ENCODE peak calls at places on chromosomes 1 and 21, in seven cellular contexts. One of them, this sample, is unnamed.

GRCh38 chr1:151612506-151613274 is 840 bp downstream of the SNX27 start:
- DNase-seq in sigmoid colon: no peak
- DNase-seq in ovary: peak; percentile 72
- DNase-seq in suprapubic skin: no peak
- DNase-seq in tibial nerve: no peak
- DNase-seq in HepG2: no peak
- DNase-seq in stomach: no peak
- DNase-seq in this sample: peak; percentile 42

GRCh38 chr1:25568090-25568833 is 24.9 kb downstream of the LDLRAP1 start:
- DNase-seq in sigmoid colon: peak; percentile 83
- DNase-seq in ovary: peak; percentile 55
- DNase-seq in suprapubic skin: no peak
- DNase-seq in tibial nerve: peak; percentile 47
- DNase-seq in HepG2: no peak
- DNase-seq in stomach: peak; percentile 43
- DNase-seq in this sample: no peak

GRCh38 chr21:34126269-34126668 is 52.9 kb downstream of the MRPS6 start:
- DNase-seq in sigmoid colon: peak; percentile 82
- DNase-seq in ovary: no peak
- DNase-seq in suprapubic skin: no peak
- DNase-seq in tibial nerve: no peak
- DNase-seq in HepG2: no peak
- DNase-seq in stomach: no peak
- DNase-seq in this sample: no peak

GRCh38 chr1:16082283-16083038 is 9.0 kb upstream of the FAM131C start:
- DNase-seq in sigmoid colon: no peak
- DNase-seq in ovary: peak; percentile 66
- DNase-seq in suprapubic skin: no peak
- DNase-seq in tibial nerve: peak; percentile 44
- DNase-seq in HepG2: peak; percentile 53
- DNase-seq in stomach: peak; percentile 83
- DNase-seq in this sample: peak; percentile 61

GRCh38 chr1:167247754-167248153 is 27.1 kb downstream of the POU2F1 start:
- DNase-seq in sigmoid colon: no peak
- DNase-seq in ovary: no peak
- DNase-seq in suprapubic skin: no peak
- DNase-seq in tibial nerve: no peak
- DNase-seq in HepG2: no peak
- DNase-seq in stomach: no peak
- DNase-seq in this sample: no peak

GRCh38 chr1:157369808-157370521 is 182.3 kb downstream of the FCRL5 start:
- DNase-seq in sigmoid colon: no peak
- DNase-seq in ovary: no peak
- DNase-seq in suprapubic skin: no peak
- DNase-seq in tibial nerve: no peak
- DNase-seq in HepG2: peak; percentile 52
- DNase-seq in stomach: peak; percentile 39
- DNase-seq in this sample: peak; percentile 37

GRCh38 chr1:241675983-241676382 is 23.9 kb downstream of the WDR64 start:
- DNase-seq in sigmoid colon: no peak
- DNase-seq in ovary: no peak
- DNase-seq in suprapubic skin: no peak
- DNase-seq in tibial nerve: no peak
- DNase-seq in HepG2: no peak
- DNase-seq in stomach: no peak
- DNase-seq in this sample: no peak

GRCh38 chr1:8831329-8831728 is 13.9 kb upstream of the RERE start:
- DNase-seq in sigmoid colon: no peak
- DNase-seq in ovary: no peak
- DNase-seq in suprapubic skin: no peak
- DNase-seq in tibial nerve: no peak
- DNase-seq in HepG2: no peak
- DNase-seq in stomach: no peak
- DNase-seq in this sample: no peak

GRCh38 chr1:157073944-157074685 is 25.5 kb downstream of the ETV3L start:
- DNase-seq in sigmoid colon: peak; percentile 84
- DNase-seq in ovary: peak; percentile 78
- DNase-seq in suprapubic skin: no peak
- DNase-seq in tibial nerve: peak; percentile 37
- DNase-seq in HepG2: peak; percentile 73
- DNase-seq in stomach: peak; percentile 77
- DNase-seq in this sample: peak; percentile 76

GRCh38 chr1:216238844-216239243 is 184.4 kb downstream of the USH2A start:
- DNase-seq in sigmoid colon: no peak
- DNase-seq in ovary: no peak
- DNase-seq in suprapubic skin: no peak
- DNase-seq in tibial nerve: no peak
- DNase-seq in HepG2: no peak
- DNase-seq in stomach: no peak
- DNase-seq in this sample: no peak

GRCh38 chr1:108832929-108833328 is 24.0 kb downstream of the AKNAD1 start:
- DNase-seq in sigmoid colon: no peak
- DNase-seq in ovary: no peak
- DNase-seq in suprapubic skin: no peak
- DNase-seq in tibial nerve: no peak
- DNase-seq in HepG2: no peak
- DNase-seq in stomach: no peak
- DNase-seq in this sample: no peak

GRCh38 chr1:219806642-219807041 is 121.7 kb downstream of the SLC30A10 start:
- DNase-seq in sigmoid colon: no peak
- DNase-seq in ovary: no peak
- DNase-seq in suprapubic skin: no peak
- DNase-seq in tibial nerve: no peak
- DNase-seq in HepG2: no peak
- DNase-seq in stomach: no peak
- DNase-seq in this sample: no peak

GRCh38 chr21:45365608-45366241 is 39.2 kb upstream of the COL18A1 start:
- DNase-seq in sigmoid colon: no peak
- DNase-seq in ovary: peak; percentile 53
- DNase-seq in suprapubic skin: no peak
- DNase-seq in tibial nerve: no peak
- DNase-seq in HepG2: peak; percentile 92
- DNase-seq in stomach: no peak
- DNase-seq in this sample: no peak
- H3K4me1 ChIP-seq in sigmoid colon: peaks cover 32% of the 10 kb centered on the region
- H3K4me1 ChIP-seq in ovary: peaks cover 32% of the 10 kb centered on the region
- H3K4me1 ChIP-seq in suprapubic skin: peaks cover 27% of the 10 kb centered on the region
- H3K4me1 ChIP-seq in tibial nerve: peaks cover 13% of the 10 kb centered on the region
- H3K4me1 ChIP-seq in HepG2: peaks cover 76% of the 10 kb centered on the region
- H3K4me1 ChIP-seq in stomach: peaks cover 28% of the 10 kb centered on the region
- H3K4me1 ChIP-seq in this sample: peaks cover 9% of the 10 kb centered on the region

GRCh38 chr1:23790696-23791433 is at the start of gene LYPLA2:
- DNase-seq in sigmoid colon: peak; percentile 97
- DNase-seq in ovary: peak; percentile 96
- DNase-seq in suprapubic skin: peak; percentile 97
- DNase-seq in tibial nerve: peak; percentile 87
- DNase-seq in HepG2: peak; percentile 85
- DNase-seq in stomach: peak; percentile 96
- DNase-seq in this sample: peak; percentile 97
- TF ChIP-seq EP300 in sigmoid colon: no peak
- TF ChIP-seq EP300 in ovary: no peak
- TF ChIP-seq EP300 in suprapubic skin: no peak
- TF ChIP-seq EP300 in tibial nerve: peak; percentile 88
- TF ChIP-seq EP300 in HepG2: no peak
- TF ChIP-seq EP300 in stomach: no peak
- TF ChIP-seq EP300 in this sample: no peak

GRCh38 chr1:6957341-6957740 is 172.1 kb downstream of the CAMTA1 start:
- DNase-seq in sigmoid colon: no peak
- DNase-seq in ovary: no peak
- DNase-seq in suprapubic skin: no peak
- DNase-seq in tibial nerve: no peak
- DNase-seq in HepG2: no peak
- DNase-seq in stomach: no peak
- DNase-seq in this sample: no peak

GRCh38 chr1:6960291-6960758 is 175.1 kb downstream of the CAMTA1 start:
- DNase-seq in sigmoid colon: no peak
- DNase-seq in ovary: peak; percentile 66
- DNase-seq in suprapubic skin: no peak
- DNase-seq in tibial nerve: no peak
- DNase-seq in HepG2: no peak
- DNase-seq in stomach: no peak
- DNase-seq in this sample: no peak

GRCh38 chr1:6958407-6958806 is 173.2 kb downstream of the CAMTA1 start:
- DNase-seq in sigmoid colon: no peak
- DNase-seq in ovary: peak; percentile 67
- DNase-seq in suprapubic skin: no peak
- DNase-seq in tibial nerve: no peak
- DNase-seq in HepG2: no peak
- DNase-seq in stomach: no peak
- DNase-seq in this sample: no peak

GRCh38 chr1:6961289-6961688 is 176.0 kb downstream of the CAMTA1 start:
- DNase-seq in sigmoid colon: no peak
- DNase-seq in ovary: no peak
- DNase-seq in suprapubic skin: no peak
- DNase-seq in tibial nerve: no peak
- DNase-seq in HepG2: no peak
- DNase-seq in stomach: no peak
- DNase-seq in this sample: peak; percentile 63

DNA sequence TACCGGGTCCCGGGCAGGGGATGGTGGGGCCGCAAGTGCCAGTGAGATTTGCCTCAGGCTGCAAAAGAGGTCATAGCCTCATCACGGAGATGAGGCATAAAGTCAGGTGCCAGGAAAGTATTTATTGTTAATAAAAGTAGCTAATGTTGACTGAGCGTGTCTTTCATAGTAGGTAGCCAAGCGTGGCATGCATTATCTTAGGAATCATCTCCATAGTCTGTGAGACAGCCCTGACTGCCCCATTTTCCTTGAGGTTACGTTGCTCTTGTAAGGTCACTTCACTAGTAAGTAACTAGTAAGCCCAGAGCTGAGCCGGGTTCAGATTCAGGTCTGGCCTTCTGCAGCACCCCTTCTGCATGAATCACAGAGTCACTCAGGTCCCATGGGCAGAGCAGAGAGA is 174.2 kb downstream of the CAMTA1 start:
- DNase-seq in sigmoid colon: no peak
- DNase-seq in ovary: no peak
- DNase-seq in suprapubic skin: no peak
- DNase-seq in tibial nerve: no peak
- DNase-seq in HepG2: no peak
- DNase-seq in stomach: no peak
- DNase-seq in this sample: no peak
- H3K4me1 ChIP-seq in sigmoid colon: peaks cover 16% of the 10 kb centered on the region
- H3K4me1 ChIP-seq in ovary: peaks cover 16% of the 10 kb centered on the region
- H3K4me1 ChIP-seq in suprapubic skin: peaks cover 18% of the 10 kb centered on the region
- H3K4me1 ChIP-seq in tibial nerve: no peaks in the 10 kb centered on the region
- H3K4me1 ChIP-seq in HepG2: peaks cover 10% of the 10 kb centered on the region
- H3K4me1 ChIP-seq in stomach: peaks cover 4% of the 10 kb centered on the region
- H3K4me1 ChIP-seq in this sample: peaks cover 34% of the 10 kb centered on the region

GRCh38 chr1:169003864-169004516 is 102.5 kb upstream of the ATP1B1 start:
- DNase-seq in sigmoid colon: peak; percentile 71
- DNase-seq in ovary: no peak
- DNase-seq in suprapubic skin: no peak
- DNase-seq in tibial nerve: no peak
- DNase-seq in HepG2: no peak
- DNase-seq in stomach: peak; percentile 61
- DNase-seq in this sample: no peak
- TF ChIP-seq EP300 in sigmoid colon: no peak
- TF ChIP-seq EP300 in ovary: no peak
- TF ChIP-seq EP300 in suprapubic skin: no peak
- TF ChIP-seq EP300 in tibial nerve: no peak
- TF ChIP-seq EP300 in HepG2: no peak
- TF ChIP-seq EP300 in stomach: no peak
- TF ChIP-seq EP300 in this sample: no peak

GRCh38 chr21:42222386-42222785 is 3.4 kb downstream of the ABCG1 start:
- DNase-seq in sigmoid colon: peak; percentile 50
- DNase-seq in ovary: no peak
- DNase-seq in suprapubic skin: peak; percentile 67
- DNase-seq in tibial nerve: no peak
- DNase-seq in HepG2: no peak
- DNase-seq in stomach: peak; percentile 20
- DNase-seq in this sample: no peak
- H3K4me1 ChIP-seq in sigmoid colon: peaks cover 42% of the 10 kb centered on the region
- H3K4me1 ChIP-seq in ovary: no peaks in the 10 kb centered on the region
- H3K4me1 ChIP-seq in suprapubic skin: peaks cover 40% of the 10 kb centered on the region
- H3K4me1 ChIP-seq in tibial nerve: peaks cover 4% of the 10 kb centered on the region
- H3K4me1 ChIP-seq in HepG2: peaks cover 14% of the 10 kb centered on the region
- H3K4me1 ChIP-seq in stomach: peaks cover 16% of the 10 kb centered on the region
- H3K4me1 ChIP-seq in this sample: peaks cover 40% of the 10 kb centered on the region

GRCh38 chr1:207862241-207862787 is 48.6 kb downstream of the CD34 start:
- DNase-seq in sigmoid colon: no peak
- DNase-seq in ovary: no peak
- DNase-seq in suprapubic skin: no peak
- DNase-seq in tibial nerve: no peak
- DNase-seq in HepG2: no peak
- DNase-seq in stomach: no peak
- DNase-seq in this sample: no peak

GRCh38 chr1:207858806-207859205 is 52.1 kb downstream of the CD34 start:
- DNase-seq in sigmoid colon: no peak
- DNase-seq in ovary: no peak
- DNase-seq in suprapubic skin: no peak
- DNase-seq in tibial nerve: no peak
- DNase-seq in HepG2: peak; percentile 17
- DNase-seq in stomach: no peak
- DNase-seq in this sample: no peak

GRCh38 chr1:207860531-207860930 is 50.4 kb downstream of the CD34 start:
- DNase-seq in sigmoid colon: no peak
- DNase-seq in ovary: no peak
- DNase-seq in suprapubic skin: no peak
- DNase-seq in tibial nerve: no peak
- DNase-seq in HepG2: no peak
- DNase-seq in stomach: no peak
- DNase-seq in this sample: no peak

GRCh38 chr1:207863893-207864535 is 46.9 kb downstream of the CD34 start:
- DNase-seq in sigmoid colon: no peak
- DNase-seq in ovary: no peak
- DNase-seq in suprapubic skin: no peak
- DNase-seq in tibial nerve: no peak
- DNase-seq in HepG2: no peak
- DNase-seq in stomach: no peak
- DNase-seq in this sample: peak; percentile 62

DNA sequence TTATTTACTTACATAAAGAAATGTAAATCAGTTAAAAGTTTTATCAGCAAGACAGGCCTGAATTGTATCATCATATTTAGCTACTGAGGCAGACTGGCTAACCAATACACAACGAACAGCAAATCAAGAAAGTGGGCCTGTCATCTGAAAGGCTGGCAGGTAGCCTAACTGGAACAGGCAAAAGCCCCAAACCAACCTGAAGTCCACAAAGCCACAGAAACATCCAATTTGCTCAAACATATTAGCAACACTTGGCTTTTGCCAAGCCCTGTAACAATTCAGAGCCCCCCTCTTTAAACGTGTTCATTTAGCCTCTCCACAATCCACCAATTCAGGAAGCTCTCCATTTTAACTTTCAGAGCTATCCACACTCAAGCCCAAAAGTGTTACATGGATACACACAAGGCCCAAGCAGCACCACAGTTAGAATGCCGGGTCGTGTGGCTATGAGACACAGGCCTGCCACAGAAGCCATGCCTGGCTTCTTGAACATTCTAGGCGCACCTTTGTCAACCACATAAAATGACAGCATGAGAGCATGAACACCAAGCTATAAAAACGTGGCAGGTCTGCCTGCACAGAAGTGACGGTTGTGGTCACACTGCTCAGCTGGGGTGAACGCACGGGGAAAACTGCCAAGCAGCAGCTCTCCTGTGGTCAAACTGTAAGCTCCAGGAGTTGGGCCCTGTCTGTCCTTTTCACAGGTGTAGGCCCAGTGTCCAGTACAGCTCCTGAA is 49.3 kb downstream of the CD34 start:
- DNase-seq in sigmoid colon: no peak
- DNase-seq in ovary: no peak
- DNase-seq in suprapubic skin: no peak
- DNase-seq in tibial nerve: no peak
- DNase-seq in HepG2: no peak
- DNase-seq in stomach: no peak
- DNase-seq in this sample: no peak
- TF ChIP-seq EP300 in sigmoid colon: no peak
- TF ChIP-seq EP300 in ovary: no peak
- TF ChIP-seq EP300 in suprapubic skin: no peak
- TF ChIP-seq EP300 in tibial nerve: no peak
- TF ChIP-seq EP300 in HepG2: no peak
- TF ChIP-seq EP300 in stomach: no peak
- TF ChIP-seq EP300 in this sample: no peak

This sample was measured in upper lobe of left lung.